ENCODE peak calls at places on chromosomes 13 and 19, in ten cellular contexts. L is T-helper 2 cell; O is T1000; G is T-helper 9 cell; B is uterus; D is central memory CD4-positive, alpha-beta T cell; A is fibroblast of mammary gland; I is H9; M is left ventricle myocardium inferior; V is B cell. E is an unnamed sample.

GRCh38 chr13:104286566-104287290 is 1220.5 kb upstream of the SLC10A2 start:
- DNase-seq in I (peak; percentile 37), M (no peak), V (no peak), O (no peak), D (no peak), L (no peak), G (no peak), A (no peak), B (no peak), E (no peak)

GRCh38 chr13:90884066-90884465 is 463.4 kb upstream of the MIR17HG start:
- DNase-seq in M (no peak), B (no peak), V (no peak), D (no peak), A (no peak), L (peak; percentile 3), O (no peak), I (no peak), G (no peak), E (no peak)

GRCh38 chr19:54021932-54022331 is 30.5 kb downstream of the CACNG6 start:
- DNase-seq in V (no peak), G (no peak), B (no peak), I (no peak), M (no peak), A (no peak), O (no peak), D (no peak), L (no peak), E (no peak)

GRCh38 chr19:27966390-27966816 is 1246.5 kb downstream of the UQCRFS1 start:
- DNase-seq in B (no peak), O (no peak), I (no peak), V (no peak), A (peak; percentile 27), D (no peak), M (no peak), L (peak; percentile 5), G (no peak), E (no peak)

GRCh38 chr19:30207357-30207756 is 164.8 kb upstream of the ZNF536 start:
- DNase-seq in M (no peak), O (no peak), V (no peak), B (no peak), I (peak; percentile 14), D (no peak), L (no peak), G (no peak), A (no peak), E (no peak)

GRCh38 chr19:43622070-43622469 is 2.6 kb upstream of the ZNF428 start:
- DNase-seq in I (no peak), B (no peak), G (no peak), D (no peak), L (no peak), O (no peak), A (no peak), V (no peak), M (no peak), E (no peak)

GRCh38 chr13:112690242-112690943 is 555 bp downstream of the ATP11A start:
- DNase-seq in D (peak; percentile 15), G (peak; percentile 4), A (no peak), M (peak; percentile 62), B (peak; percentile 42), I (peak; percentile 47), V (no peak), L (peak; percentile 44), O (no peak), E (peak; percentile 57)

GRCh38 chr13:40665061-40665753 is 1.2 kb downstream of the FOXO1 start:
- DNase-seq in A (no peak), M (peak; percentile 54), L (peak; percentile 68), G (peak; percentile 13), V (peak; percentile 46), I (no peak), D (peak; percentile 23), B (peak; percentile 59), O (no peak), E (no peak)

GRCh38 chr13:33910267-33910666 is 92.3 kb downstream of the RFC3 start:
- DNase-seq in M (no peak), L (no peak), V (no peak), O (no peak), I (no peak), B (no peak), A (no peak), D (no peak), G (no peak), E (no peak)

GRCh38 chr13:112716461-112716820 is 26.6 kb downstream of the ATP11A start:
- DNase-seq in V (no peak), O (no peak), L (no peak), G (no peak), D (no peak), B (no peak), I (no peak), A (no peak), M (no peak), E (no peak)

GRCh38 chr13:62088155-62088554 is 672.5 kb upstream of the PCDH20 start:
- DNase-seq in D (no peak), L (no peak), O (no peak), M (no peak), G (no peak), B (no peak), V (no peak), A (no peak), I (no peak), E (no peak)

GRCh38 chr19:35868172-35868822 is at the start of gene APLP1:
- DNase-seq in L (peak; percentile 44), I (peak; percentile 73), O (peak; percentile 24), B (peak; percentile 35), D (peak; percentile 43), M (peak; percentile 74), V (no peak), A (no peak), G (peak; percentile 53), E (no peak)

GRCh38 chr19:16496613-16496983 is 404 bp downstream of the C19orf44 start:
- DNase-seq in V (no peak), D (no peak), B (peak; percentile 59), G (no peak), L (no peak), M (peak; percentile 30), O (no peak), A (peak; percentile 69), I (no peak), E (no peak)

GRCh38 chr13:50282016-50282415 is 266.8 kb downstream of the KCNRG start:
- DNase-seq in D (no peak), M (no peak), I (peak; percentile 39), L (no peak), A (no peak), G (no peak), B (no peak), O (no peak), V (no peak), E (no peak)

GRCh38 chr13:98856983-98857382 is 104.5 kb upstream of the SLC15A1 start:
- DNase-seq in O (no peak), L (no peak), B (peak; percentile 53), G (no peak), A (no peak), D (no peak), V (no peak), M (no peak), I (no peak), E (no peak)

GRCh38 chr13:46173656-46174055 is 8.3 kb downstream of the LCP1 start:
- DNase-seq in G (no peak), A (no peak), I (no peak), D (no peak), V (peak; percentile 53), M (no peak), L (peak; percentile 52), B (no peak), O (no peak), E (no peak)

GRCh38 chr13:109794095-109794494 is 7.7 kb upstream of the IRS2 start:
- DNase-seq in D (no peak), B (no peak), L (no peak), A (no peak), O (no peak), M (no peak), V (no peak), I (no peak), G (no peak), E (no peak)

GRCh38 chr19:516884-517424 is 9.7 kb downstream of the TPGS1 start:
- DNase-seq in A (no peak), B (no peak), L (no peak), M (no peak), I (no peak), D (no peak), G (no peak), V (no peak), O (no peak), E (no peak)

GRCh38 chr19:39926170-39926755 is 8.2 kb downstream of the FCGBP start:
- DNase-seq in I (no peak), G (no peak), D (no peak), L (no peak), V (no peak), A (no peak), B (no peak), O (no peak), M (no peak), E (no peak)

E was measured in D721Med.